ENCODE peak calls at places on chromosomes 13 and 19, in six cellular contexts. Y is GM23338, W is HCT116, A is hepatocyte, G is neural progenitor cell, P is SK-N-SH. M is an unnamed sample.

GRCh38 chr19:35513231-35513974 is at the start of gene DMKN:
- DNase-seq in A (peak; percentile 52), W (peak; percentile 15), G (no peak), P (no peak), Y (peak; percentile 61), M (peak; percentile 14)

GRCh38 chr13:35514166-35514565 is 37.7 kb upstream of the MAB21L1 start:
- DNase-seq in Y (no peak), G (peak; percentile 8), P (no peak), W (no peak), A (no peak), M (no peak)

GRCh38 chr13:40470665-40471064 is 195.8 kb downstream of the FOXO1 start:
- DNase-seq in W (no peak), P (no peak), Y (no peak), A (no peak), G (no peak), M (no peak)

GRCh38 chr13:77703426-77703825 is 5.9 kb downstream of the SLAIN1 start:
- DNase-seq in P (no peak), G (no peak), A (no peak), W (no peak), Y (no peak), M (no peak)

GRCh38 chr13:30576528-30576927 is 41.2 kb upstream of the USPL1 start:
- DNase-seq in P (no peak), Y (no peak), A (peak; percentile 36), G (no peak), W (no peak), M (peak; percentile 27)

GRCh38 chr13:23504188-23504587 is 66.0 kb upstream of the TNFRSF19 start:
- DNase-seq in Y (no peak), P (peak; percentile 51), G (no peak), W (no peak), A (no peak), M (peak; percentile 85)

GRCh38 chr13:89923731-89924130 is 1423.8 kb upstream of the MIR17HG start:
- DNase-seq in G (no peak), P (no peak), A (no peak), W (no peak), Y (no peak), M (peak; percentile 20)

GRCh38 chr13:49395416-49396277 is 48.2 kb downstream of the CAB39L start:
- DNase-seq in A (no peak), W (no peak), G (no peak), P (no peak), Y (no peak), M (no peak)

GRCh38 chr19:4436231-4436630 is 21.4 kb downstream of the UBXN6 start:
- DNase-seq in Y (no peak), A (no peak), G (no peak), P (no peak), W (no peak), M (no peak)

GRCh38 chr19:5054551-5055456 is 85.9 kb downstream of the KDM4B start:
- DNase-seq in A (no peak), P (no peak), W (no peak), G (no peak), Y (no peak), M (no peak)

GRCh38 chr13:67048793-67049150 is 181.4 kb downstream of the PCDH9 start:
- DNase-seq in G (no peak), A (no peak), Y (no peak), W (no peak), P (no peak), M (no peak)

GRCh38 chr13:87123987-87124784 is 547.0 kb upstream of the SLITRK5 start:
- DNase-seq in P (no peak), W (peak; percentile 75), Y (peak; percentile 48), A (peak; percentile 69), G (peak; percentile 59), M (peak; percentile 90)

GRCh38 chr19:23392706-23393105 is 2.6 kb downstream of the ZNF91 start:
- DNase-seq in A (no peak), G (peak; percentile 10), Y (peak; percentile 46), W (no peak), P (no peak), M (peak; percentile 22)

GRCh38 chr13:102914629-102914935 is 68.8 kb downstream of the ERCC5 start:
- DNase-seq in Y (no peak), A (no peak), W (no peak), P (no peak), G (peak; percentile 16), M (peak; percentile 20)

GRCh38 chr19:43809762-43810696 is 7.8 kb upstream of the LYPD5 start:
- DNase-seq in Y (peak; percentile 81), W (peak; percentile 63), G (peak; percentile 71), A (peak; percentile 67), P (peak; percentile 55), M (peak; percentile 75)

GRCh38 chr13:61255035-61255796 is 160.4 kb downstream of the PCDH20 start:
- DNase-seq in A (peak; percentile 12), P (no peak), W (peak; percentile 2), Y (peak; percentile 78), G (peak; percentile 35), M (peak; percentile 40)

GRCh38 chr19:16367269-16367683 is 42.6 kb downstream of the KLF2 start:
- DNase-seq in A (no peak), P (no peak), Y (no peak), W (no peak), G (no peak), M (no peak)

GRCh38 chr13:92991687-92992086 is 234.9 kb upstream of the GPC6 start:
- DNase-seq in Y (no peak), G (no peak), P (no peak), W (no peak), A (no peak), M (no peak)

GRCh38 chr13:111383591-111384440 is 63.4 kb downstream of the TEX29 start:
- DNase-seq in G (no peak), P (no peak), W (no peak), Y (no peak), A (no peak), M (no peak)

GRCh38 chr19:2428027-2428690 is 773 bp upstream of the TIMM13 start:
- DNase-seq in A (no peak), P (peak; percentile 48), W (no peak), Y (peak; percentile 89), G (peak; percentile 76), M (no peak)

GRCh38 chr13:35086667-35087066 is 144.6 kb downstream of the NBEA start:
- DNase-seq in G (no peak), P (no peak), A (no peak), W (peak; percentile 8), Y (no peak), M (peak; percentile 76)

GRCh38 chr19:50693064-50693975 is 26.3 kb downstream of the SHANK1 start:
- DNase-seq in Y (peak; percentile 74), G (peak; percentile 39), P (peak; percentile 87), W (no peak), A (no peak), M (no peak)
- H4K20me1 ChIP-seq in Y (no peaks in the 10 kb centered on the region), G (peaks cover 32% of the 10 kb centered on the region), P (peaks cover 3% of the 10 kb centered on the region), W (no peaks in the 10 kb centered on the region), A (no peaks in the 10 kb centered on the region), M (no peaks in the 10 kb centered on the region)

GRCh38 chr13:113413178-113413897 is 40.0 kb downstream of the ADPRHL1 start:
- DNase-seq in Y (no peak), W (no peak), A (no peak), G (no peak), P (no peak), M (no peak)
- TF ChIP-seq EZH2phosphoT487 in Y (no peak), W (no peak), A (no peak), G (no peak), P (no peak), M (no peak)

GRCh38 chr19:20423381-20424207 is 142.0 kb downstream of the ZNF737 start:
- DNase-seq in P (peak; percentile 15), Y (peak; percentile 73), A (peak; percentile 61), G (peak; percentile 37), W (no peak), M (peak; percentile 2)

GRCh38 chr19:20422616-20423205 is 142.9 kb downstream of the ZNF737 start:
- DNase-seq in Y (no peak), P (no peak), A (peak; percentile 4), G (peak; percentile 66), W (no peak), M (no peak)

DNA sequence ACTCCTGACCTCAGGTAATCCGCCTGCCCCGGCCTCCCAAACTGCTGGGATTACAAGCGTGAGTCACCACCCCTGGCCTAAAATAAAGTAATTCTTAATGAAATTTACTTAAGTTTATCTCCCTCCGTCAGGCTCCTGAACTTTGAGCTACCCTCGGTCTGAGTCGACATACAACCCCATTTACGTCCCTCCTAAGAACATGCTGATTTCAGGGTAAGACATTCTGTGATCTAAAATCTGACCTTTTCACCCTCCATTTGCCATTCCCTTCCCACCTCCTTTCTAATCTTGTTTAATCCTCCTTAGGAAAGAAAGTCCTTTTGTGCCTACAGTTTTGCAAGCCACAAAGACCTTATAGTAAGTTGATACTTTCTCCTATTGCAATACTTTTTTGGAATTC is 143.4 kb downstream of the ZNF737 start:
- DNase-seq in P (no peak), G (peak; percentile 55), Y (no peak), A (peak; percentile 5), W (no peak), M (no peak)
- H3K4me3 ChIP-seq in P (no peak overlapping the region), G (peak overlapping the region; percentile 79), Y (peak overlapping the region; percentile 79), A (no peak overlapping the region), W (no peak overlapping the region), M (no peak overlapping the region)

GRCh38 chr19:19657397-19657783 is 6.1 kb downstream of the ATP13A1 start:
- DNase-seq in A (no peak), G (no peak), Y (no peak), W (no peak), P (peak; percentile 54), M (no peak)
- H4K20me1 ChIP-seq in A (peaks cover 11% of the 10 kb centered on the region), G (peaks cover 21% of the 10 kb centered on the region), Y (peaks cover 14% of the 10 kb centered on the region), W (no peaks in the 10 kb centered on the region), P (peaks cover 28% of the 10 kb centered on the region), M (peaks cover 7% of the 10 kb centered on the region)

GRCh38 chr19:10724573-10725071 is 6.7 kb downstream of the DNM2 start:
- DNase-seq in P (peak; percentile 84), Y (no peak), W (no peak), G (no peak), A (no peak), M (no peak)
- TF ChIP-seq EZH2phosphoT487 in P (no peak), Y (no peak), W (no peak), G (no peak), A (no peak), M (no peak)

DNA sequence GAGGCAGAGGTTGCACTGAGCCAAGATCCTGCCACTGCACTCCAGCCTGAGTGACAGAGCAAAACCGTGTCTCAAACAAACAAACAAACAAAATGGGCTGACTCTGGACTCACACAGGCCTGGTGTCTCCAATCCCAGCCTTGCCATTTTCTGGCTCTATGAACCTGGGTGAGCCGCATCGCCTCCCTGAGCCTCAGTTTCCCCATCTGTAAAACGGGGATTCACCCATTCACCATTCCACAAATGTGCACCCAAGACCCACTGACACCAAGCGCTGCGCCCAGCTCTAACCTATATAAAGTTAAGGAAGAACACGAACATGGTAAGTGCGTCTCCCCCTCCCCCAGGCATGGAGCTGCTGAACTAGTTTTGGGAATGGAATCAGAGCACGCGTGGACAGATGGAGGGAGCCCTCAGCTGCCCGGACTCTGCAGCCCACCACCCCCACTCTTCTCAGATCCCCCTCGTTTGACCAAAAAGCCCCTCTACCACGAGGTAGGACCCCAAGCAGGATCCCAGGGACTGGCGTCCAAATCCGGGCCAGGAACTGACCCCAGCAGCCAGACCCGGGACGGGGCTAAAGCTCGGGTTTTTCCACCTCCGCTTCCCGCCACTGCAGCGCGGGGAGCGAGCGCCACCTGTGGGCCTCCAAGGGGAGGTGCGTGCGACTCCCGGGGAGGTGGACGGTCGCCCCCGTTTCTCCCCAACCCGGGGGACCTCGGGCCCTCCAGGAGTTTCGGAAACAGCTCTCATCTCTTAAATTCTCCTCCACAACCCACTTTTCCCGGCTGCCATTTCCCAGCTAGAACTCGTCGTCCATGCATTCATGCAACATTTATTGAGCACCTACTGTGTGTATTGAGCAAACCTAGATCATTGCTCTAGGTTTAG is 33.0 kb upstream of the ADGRE5 start:
- DNase-seq in Y (peak; percentile 78), A (peak; percentile 77), P (peak; percentile 95), W (no peak), G (peak; percentile 79), M (peak; percentile 75)
- H3K4me3 ChIP-seq in Y (peak overlapping the region; percentile 44), A (no peak overlapping the region), P (peak overlapping the region; percentile 23), W (peak overlapping the region; percentile 39), G (no peak overlapping the region), M (peak overlapping the region; percentile 70)

M was measured in PC-3.